ENCODE peak calls at places on chromosome 13, in four cellular contexts. One of them, this sample, is unnamed.

GRCh38 chr13:113288880-113289279 is 8.2 kb upstream of the LAMP1 start:
- DNase-seq in IMR-90: no peak
- DNase-seq in H9: no peak
- DNase-seq in H1: no peak
- DNase-seq in this sample: no peak

GRCh38 chr13:31790992-31791391 is 51.7 kb downstream of the RXFP2 start:
- DNase-seq in IMR-90: peak; percentile 17
- DNase-seq in H9: no peak
- DNase-seq in H1: no peak
- DNase-seq in this sample: no peak

GRCh38 chr13:103876571-103876970 is 810.4 kb upstream of the SLC10A2 start:
- DNase-seq in IMR-90: peak; percentile 1
- DNase-seq in H9: no peak
- DNase-seq in H1: no peak
- DNase-seq in this sample: peak; percentile 1

GRCh38 chr13:93248627-93249047 is 22.0 kb downstream of the GPC6 start:
- DNase-seq in IMR-90: peak; percentile 35
- DNase-seq in H9: peak; percentile 60
- DNase-seq in H1: no peak
- DNase-seq in this sample: peak; percentile 90

GRCh38 chr13:113226873-113227272 is 17.5 kb downstream of the CUL4A start:
- DNase-seq in IMR-90: peak; percentile 33
- DNase-seq in H9: no peak
- DNase-seq in H1: no peak
- DNase-seq in this sample: no peak

GRCh38 chr13:37934339-37935191 is 65.0 kb upstream of the TRPC4 start:
- DNase-seq in IMR-90: no peak
- DNase-seq in H9: peak; percentile 42
- DNase-seq in H1: no peak
- DNase-seq in this sample: peak; percentile 14

GRCh38 chr13:99968521-99969367 is 2.8 kb downstream of the ZIC5 start:
- DNase-seq in IMR-90: no peak
- DNase-seq in H9: peak; percentile 39
- DNase-seq in H1: no peak
- DNase-seq in this sample: peak; percentile 79

GRCh38 chr13:50626031-50626643 is 217.4 kb downstream of the DLEU7 start:
- DNase-seq in IMR-90: no peak
- DNase-seq in H9: no peak
- DNase-seq in H1: no peak
- DNase-seq in this sample: no peak

GRCh38 chr13:79779761-79780160 is 298.8 kb downstream of the NDFIP2 start:
- DNase-seq in IMR-90: peak; percentile 51
- DNase-seq in H9: no peak
- DNase-seq in H1: no peak
- DNase-seq in this sample: peak; percentile 72

GRCh38 chr13:21326155-21327030 is 132.7 kb downstream of the ZDHHC20 start:
- DNase-seq in IMR-90: peak; percentile 46
- DNase-seq in H9: peak; percentile 87
- DNase-seq in H1: peak; percentile 69
- DNase-seq in this sample: peak; percentile 52

GRCh38 chr13:40181203-40181845 is 485.1 kb downstream of the FOXO1 start:
- DNase-seq in IMR-90: peak; percentile 17
- DNase-seq in H9: no peak
- DNase-seq in H1: no peak
- DNase-seq in this sample: peak; percentile 78

GRCh38 chr13:81425286-81425685 is 1084.4 kb upstream of the SPRY2 start:
- DNase-seq in IMR-90: no peak
- DNase-seq in H9: no peak
- DNase-seq in H1: no peak
- DNase-seq in this sample: no peak

GRCh38 chr13:51594432-51594831 is 10.2 kb downstream of the WDFY2 start:
- DNase-seq in IMR-90: no peak
- DNase-seq in H9: no peak
- DNase-seq in H1: no peak
- DNase-seq in this sample: peak; percentile 26

GRCh38 chr13:66265446-66265845 is 964.7 kb downstream of the PCDH9 start:
- DNase-seq in IMR-90: peak; percentile 10
- DNase-seq in H9: no peak
- DNase-seq in H1: no peak
- DNase-seq in this sample: peak; percentile 3

GRCh38 chr13:71979616-71980015 is 112.6 kb upstream of the DACH1 start:
- DNase-seq in IMR-90: no peak
- DNase-seq in H9: peak; percentile 45
- DNase-seq in H1: no peak
- DNase-seq in this sample: peak; percentile 67

GRCh38 chr13:36298535-36299068 is 988 bp upstream of the CCDC169 start:
- DNase-seq in IMR-90: no peak
- DNase-seq in H9: peak; percentile 75
- DNase-seq in H1: peak; percentile 64
- DNase-seq in this sample: peak; percentile 84

GRCh38 chr13:80962855-80963254 is 621.9 kb upstream of the SPRY2 start:
- DNase-seq in IMR-90: no peak
- DNase-seq in H9: no peak
- DNase-seq in H1: no peak
- DNase-seq in this sample: no peak

GRCh38 chr13:112052213-112052612 is 14.7 kb upstream of the SOX1 start:
- DNase-seq in IMR-90: no peak
- DNase-seq in H9: no peak
- DNase-seq in H1: no peak
- DNase-seq in this sample: no peak

GRCh38 chr13:46354143-46355087 is 32.6 kb downstream of the RUBCNL start:
- DNase-seq in IMR-90: peak; percentile 88
- DNase-seq in H9: no peak
- DNase-seq in H1: no peak
- DNase-seq in this sample: no peak

DNA sequence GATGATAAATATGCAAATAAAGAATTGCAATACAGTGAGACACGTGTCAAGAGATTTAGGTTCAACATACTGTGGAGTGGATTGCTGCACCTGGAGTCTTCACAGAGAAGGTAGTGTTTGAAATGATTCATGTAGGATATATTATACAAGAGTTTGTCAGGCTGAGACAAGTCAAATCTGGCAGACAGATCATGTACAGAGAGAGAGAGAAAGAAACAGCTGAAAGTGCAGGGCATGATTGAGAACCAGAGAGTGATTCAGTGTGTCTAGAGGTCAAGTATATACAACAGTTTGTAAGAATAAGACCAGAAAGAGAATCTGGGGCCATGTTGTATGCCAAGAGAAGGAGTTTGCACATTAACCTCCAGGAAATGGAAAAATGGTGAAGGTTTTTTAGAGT is 2.1 kb upstream of the VWA8 start:
- DNase-seq in IMR-90: peak; percentile 44
- DNase-seq in H9: no peak
- DNase-seq in H1: no peak
- DNase-seq in this sample: no peak
- H4K5ac ChIP-seq in IMR-90: no peak overlapping the region
- H4K5ac ChIP-seq in H9: no peak overlapping the region
- H4K5ac ChIP-seq in H1: no peak overlapping the region
- H4K5ac ChIP-seq in this sample: no peak overlapping the region

GRCh38 chr13:29474991-29475390 is 120.5 kb downstream of the SLC7A1 start:
- DNase-seq in IMR-90: peak; percentile 91
- DNase-seq in H9: no peak
- DNase-seq in H1: no peak
- DNase-seq in this sample: no peak
- H4K5ac ChIP-seq in IMR-90: no peak overlapping the region
- H4K5ac ChIP-seq in H9: no peak overlapping the region
- H4K5ac ChIP-seq in H1: no peak overlapping the region
- H4K5ac ChIP-seq in this sample: no peak overlapping the region

GRCh38 chr13:29830000-29830399 is 20.4 kb downstream of the UBL3 start:
- DNase-seq in IMR-90: no peak
- DNase-seq in H9: no peak
- DNase-seq in H1: no peak
- DNase-seq in this sample: no peak
- H4K5ac ChIP-seq in IMR-90: no peak overlapping the region
- H4K5ac ChIP-seq in H9: no peak overlapping the region
- H4K5ac ChIP-seq in H1: no peak overlapping the region
- H4K5ac ChIP-seq in this sample: no peak overlapping the region

DNA sequence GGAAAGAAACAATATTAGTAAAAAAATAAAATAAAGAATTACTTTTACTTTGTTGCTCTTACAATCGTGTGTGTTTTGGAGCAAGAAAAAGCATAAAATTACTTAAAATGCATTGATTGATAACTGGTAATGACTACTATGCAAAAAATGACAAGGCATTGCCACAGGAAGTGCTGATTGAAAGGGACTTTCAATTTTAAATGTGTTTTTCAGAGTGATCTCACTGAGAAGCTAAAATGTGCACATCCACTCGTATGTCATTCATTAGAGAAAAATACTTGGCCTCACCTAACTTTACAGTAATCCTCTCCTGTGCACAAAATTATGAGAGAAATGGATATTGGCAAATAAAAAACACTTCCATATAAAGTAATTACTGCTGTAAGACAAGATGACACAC is 934.9 kb downstream of the SLITRK6 start:
- DNase-seq in IMR-90: no peak
- DNase-seq in H9: no peak
- DNase-seq in H1: no peak
- DNase-seq in this sample: no peak
- H4K5ac ChIP-seq in IMR-90: no peak overlapping the region
- H4K5ac ChIP-seq in H9: no peak overlapping the region
- H4K5ac ChIP-seq in H1: no peak overlapping the region
- H4K5ac ChIP-seq in this sample: no peak overlapping the region

GRCh38 chr13:110257408-110257807 is 49.5 kb downstream of the COL4A1 start:
- DNase-seq in IMR-90: no peak
- DNase-seq in H9: no peak
- DNase-seq in H1: no peak
- DNase-seq in this sample: no peak
- H4K5ac ChIP-seq in IMR-90: peak overlapping the region; percentile 57
- H4K5ac ChIP-seq in H9: no peak overlapping the region
- H4K5ac ChIP-seq in H1: no peak overlapping the region
- H4K5ac ChIP-seq in this sample: no peak overlapping the region

This sample was measured in mesendoderm.